ENCODE peak calls at places on chromosomes 4 and X, in eight cellular contexts. I, M, N, T, B, R, L and K are unnamed samples.

GRCh38 chrX:75522565-75523411 is at the start of gene ZDHHC15:
- DNase-seq in I (peak), B (peak), N (no peak), L (no peak), R (peak), T (peak), M (no peak), K (no peak)

GRCh38 chr4:105620640-105621323 is 68.4 kb downstream of the ARHGEF38 start:
- DNase-seq in T (no peak), R (no peak), I (no peak), N (no peak), L (no peak), B (no peak), M (no peak), K (no peak)

GRCh38 chr4:147794787-147795413 is 63.0 kb downstream of the ARHGAP10 start:
- DNase-seq in L (no peak), R (no peak), N (no peak), T (no peak), M (no peak), I (no peak), B (no peak), K (no peak)

GRCh38 chrX:148049441-148049840 is 68.3 kb downstream of the FMR1NB start:
- DNase-seq in R (peak), L (peak), N (no peak), M (no peak), I (peak), B (no peak), T (peak), K (peak)

GRCh38 chr4:140220053-140220452 is 66.1 kb upstream of the MAML3 start:
- DNase-seq in R (no peak), N (no peak), B (no peak), T (no peak), M (no peak), I (no peak), L (no peak), K (no peak)

GRCh38 chr4:99887837-99888236 is 6.4 kb downstream of the LAMTOR3 start:
- DNase-seq in B (no peak), N (no peak), L (no peak), R (no peak), T (no peak), M (no peak), I (no peak), K (no peak)

GRCh38 chr4:119477412-119478053 is 151.1 kb downstream of the PDE5A start:
- DNase-seq in L (no peak), I (no peak), R (no peak), T (no peak), N (no peak), B (no peak), M (no peak), K (no peak)

GRCh38 chr4:56656346-56656643 is 24.8 kb downstream of the HOPX start:
- DNase-seq in N (no peak), R (no peak), I (no peak), M (no peak), L (no peak), T (no peak), B (no peak), K (no peak)

GRCh38 chr4:162523171-162523570 is 359.4 kb upstream of the FSTL5 start:
- DNase-seq in M (no peak), R (no peak), L (no peak), I (no peak), B (no peak), N (no peak), T (no peak), K (no peak)

GRCh38 chr4:82560853-82561744 is 689 bp downstream of the TMEM150C start:
- DNase-seq in I (peak), R (peak), B (peak), N (no peak), T (peak), L (no peak), M (no peak), K (no peak)

GRCh38 chr4:131054489-131055019 is 1958.6 kb downstream of the C4orf33 start:
- DNase-seq in L (no peak), M (no peak), B (no peak), N (no peak), I (no peak), R (no peak), T (no peak), K (no peak)

GRCh38 chrX:21524008-21524407 is 134.1 kb downstream of the KLHL34 start:
- DNase-seq in I (no peak), M (peak), R (no peak), L (no peak), T (no peak), N (no peak), B (no peak), K (no peak)

GRCh38 chr4:26867914-26868684 is 7.5 kb downstream of the STIM2 start:
- DNase-seq in B (no peak), I (no peak), N (no peak), L (no peak), R (no peak), T (no peak), M (no peak), K (no peak)

GRCh38 chr4:139728840-139729239 is 63.2 kb downstream of the MGST2 start:
- DNase-seq in N (peak), I (no peak), B (peak), M (no peak), R (peak), T (no peak), L (no peak), K (no peak)

GRCh38 chr4:127188847-127189246 is 443.9 kb upstream of the INTU start:
- DNase-seq in B (no peak), I (no peak), N (no peak), L (no peak), M (no peak), T (no peak), R (peak), K (no peak)